ENCODE peak calls at places on chromosomes 7 and 10, in four cellular contexts. E is IMR-90, A is mesendoderm, V is H1. Y is an unnamed sample.

GRCh38 chr7:42156541-42156865 is 80.5 kb downstream of the GLI3 start:
- DNase-seq in E (no peak), A (no peak), V (no peak), Y (no peak)

GRCh38 chr7:93622036-93622714 is 47.7 kb upstream of the CALCR start:
- DNase-seq in E (peak), A (peak), V (no peak), Y (peak)

GRCh38 chr7:45920543-45921380 is at the start of gene IGFBP3:
- DNase-seq in E (peak), A (peak), V (no peak), Y (peak)

GRCh38 chr10:60353519-60354258 is 36.0 kb downstream of the ANK3 start:
- DNase-seq in E (peak), A (peak), V (no peak), Y (no peak)

GRCh38 chr7:47102442-47102841 is 479.5 kb downstream of the TNS3 start:
- DNase-seq in E (no peak), A (no peak), V (no peak), Y (no peak)

GRCh38 chr10:88110355-88110754 is 246.9 kb downstream of the PTEN start:
- DNase-seq in E (peak), A (peak), V (no peak), Y (no peak)

GRCh38 chr7:51075681-51076580 is 240.7 kb downstream of the COBL start:
- DNase-seq in E (no peak), A (no peak), V (no peak), Y (no peak)

GRCh38 chr10:49205206-49205605 is 17.0 kb upstream of the TMEM273 start:
- DNase-seq in E (no peak), A (no peak), V (no peak), Y (no peak)

GRCh38 chr7:138929969-138930368 is 51.2 kb downstream of the KIAA1549 start:
- DNase-seq in E (no peak), A (no peak), V (no peak), Y (no peak)

GRCh38 chr7:148255333-148255732 is 335.2 kb upstream of the C7orf33 start:
- DNase-seq in E (no peak), A (no peak), V (no peak), Y (no peak)

GRCh38 chr10:18097524-18097923 is 42.7 kb upstream of the CACNB2 start:
- DNase-seq in E (peak), A (no peak), V (no peak), Y (no peak)

GRCh38 chr7:49718755-49719154 is 54.7 kb upstream of the VWC2 start:
- DNase-seq in E (no peak), A (no peak), V (no peak), Y (no peak)

GRCh38 chr7:152367170-152367569 is 68.6 kb downstream of the KMT2C start:
- DNase-seq in E (no peak), A (no peak), V (no peak), Y (no peak)

GRCh38 chr7:126657137-126657536 is 595.6 kb downstream of the GRM8 start:
- DNase-seq in E (no peak), A (no peak), V (no peak), Y (no peak)

GRCh38 chr7:102426268-102427031 is 6.9 kb upstream of the ORAI2 start:
- DNase-seq in E (no peak), A (no peak), V (no peak), Y (no peak)

GRCh38 chr10:93081834-93082233 is 8.1 kb downstream of the CYP26A1 start:
- DNase-seq in E (peak), A (no peak), V (no peak), Y (peak)

GRCh38 chr7:74289660-74290589 is 718 bp downstream of the CLIP2 start:
- DNase-seq in E (no peak), A (no peak), V (no peak), Y (no peak)

GRCh38 chr10:132107947-132108877 is 42.5 kb downstream of the JAKMIP3 start:
- DNase-seq in E (no peak), A (no peak), V (no peak), Y (peak)

GRCh38 chr7:964401-965231 is 10.1 kb upstream of the ADAP1 start:
- DNase-seq in E (peak), A (peak), V (no peak), Y (peak)

GRCh38 chr7:11212816-11213215 is 239.1 kb downstream of the PHF14 start:
- DNase-seq in E (peak), A (peak), V (no peak), Y (no peak)

GRCh38 chr7:34083440-34083839 is 178.1 kb downstream of the BMPER start:
- DNase-seq in E (peak), A (no peak), V (no peak), Y (no peak)

GRCh38 chr10:31929986-31930675 is 1.5 kb upstream of the ARHGAP12 start:
- DNase-seq in E (no peak), A (peak), V (no peak), Y (no peak)

GRCh38 chr7:82376739-82377138 is 66.8 kb downstream of the CACNA2D1 start:
- DNase-seq in E (no peak), A (no peak), V (no peak), Y (no peak)

GRCh38 chr7:133365892-133366291 is 113.0 kb downstream of the EXOC4 start:
- DNase-seq in E (peak), A (no peak), V (no peak), Y (no peak)

GRCh38 chr10:5816170-5816569 is 2.9 kb upstream of the GDI2 start:
- DNase-seq in E (no peak), A (no peak), V (no peak), Y (no peak)

GRCh38 chr10:5813091-5813340 is 218 bp downstream of the GDI2 start:
- DNase-seq in E (no peak), A (no peak), V (no peak), Y (no peak)

GRCh38 chr10:5813341-5814109 is at the start of gene GDI2:
- DNase-seq in E (peak), A (peak), V (peak), Y (peak)

GRCh38 chr10:5812283-5813090 is 747 bp downstream of the GDI2 start:
- DNase-seq in E (no peak), A (peak), V (no peak), Y (no peak)

GRCh38 chr10:5814110-5815107 is 1.2 kb upstream of the GDI2 start:
- DNase-seq in E (peak), A (no peak), V (no peak), Y (no peak)
- H2BK120ac ChIP-seq in E (peak), A (no peak), V (no peak), Y (no peak)

DNA sequence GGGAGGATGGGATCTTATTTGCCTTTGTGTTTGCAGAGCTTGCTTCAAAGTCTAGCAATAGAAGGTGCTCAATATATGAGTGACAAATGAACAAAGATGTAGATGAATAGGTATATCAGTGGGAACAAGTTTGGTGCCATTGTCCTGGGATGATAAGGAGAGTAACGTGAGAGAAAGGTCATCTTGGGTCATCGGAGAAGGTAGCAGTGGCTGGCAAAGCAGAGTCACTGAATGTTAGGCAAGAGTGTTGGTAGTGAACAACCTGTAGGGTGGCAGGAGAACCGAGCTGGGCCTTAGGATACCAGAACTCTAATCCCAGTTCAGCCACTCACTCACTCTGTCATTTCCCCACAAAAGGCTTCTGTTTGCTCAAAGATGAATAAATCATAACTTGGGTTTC is 87.2 kb downstream of the CCDC71L start:
- DNase-seq in E (no peak), A (no peak), V (no peak), Y (no peak)
- H2BK15ac ChIP-seq in E (no peak), A (no peak), V (no peak), Y (no peak)

GRCh38 chr7:70739646-70740045 is 392.3 kb upstream of the GALNT17 start:
- DNase-seq in E (no peak), A (no peak), V (no peak), Y (no peak)

GRCh38 chr7:70736715-70737460 is 395.1 kb upstream of the GALNT17 start:
- DNase-seq in E (peak), A (no peak), V (no peak), Y (no peak)

GRCh38 chr7:70735313-70735712 is 396.6 kb upstream of the GALNT17 start:
- DNase-seq in E (no peak), A (no peak), V (no peak), Y (no peak)

GRCh38 chr7:70738486-70738885 is 393.5 kb upstream of the GALNT17 start:
- DNase-seq in E (no peak), A (no peak), V (no peak), Y (no peak)

DNA sequence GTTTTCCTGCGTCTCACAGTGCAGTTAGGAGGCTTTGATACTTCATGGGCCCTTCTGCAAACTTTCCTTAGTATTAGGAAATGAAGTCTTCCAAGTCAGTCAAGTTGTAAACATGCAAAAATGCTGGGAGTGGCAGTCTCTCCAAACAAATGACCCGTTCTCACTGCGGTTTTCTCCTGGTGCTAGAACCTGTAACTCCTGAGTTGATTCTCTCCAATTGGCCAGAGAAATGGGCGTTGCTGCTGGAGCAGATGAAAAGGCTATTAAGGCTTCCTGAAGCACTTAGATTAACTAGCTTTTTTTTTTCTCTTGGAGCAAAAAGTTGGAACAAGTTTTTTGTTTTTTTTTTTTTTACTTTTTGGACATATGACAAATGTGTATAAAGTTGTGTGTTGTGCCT is 393.9 kb upstream of the GALNT17 start:
- DNase-seq in E (peak), A (peak), V (no peak), Y (no peak)
- H4K5ac ChIP-seq in E (no peak), A (no peak), V (no peak), Y (no peak)

GRCh38 chr10:46268076-46268881 is 18.5 kb upstream of the ANTXRL start:
- DNase-seq in E (no peak), A (no peak), V (no peak), Y (no peak)

GRCh38 chr10:46264737-46265368 is 21.9 kb upstream of the ANTXRL start:
- DNase-seq in E (no peak), A (no peak), V (no peak), Y (peak)

GRCh38 chr10:46266506-46266985 is 20.3 kb upstream of the ANTXRL start:
- DNase-seq in E (no peak), A (no peak), V (no peak), Y (peak)

GRCh38 chr10:46265981-46266505 is 20.8 kb upstream of the ANTXRL start:
- DNase-seq in E (no peak), A (no peak), V (no peak), Y (peak)

DNA sequence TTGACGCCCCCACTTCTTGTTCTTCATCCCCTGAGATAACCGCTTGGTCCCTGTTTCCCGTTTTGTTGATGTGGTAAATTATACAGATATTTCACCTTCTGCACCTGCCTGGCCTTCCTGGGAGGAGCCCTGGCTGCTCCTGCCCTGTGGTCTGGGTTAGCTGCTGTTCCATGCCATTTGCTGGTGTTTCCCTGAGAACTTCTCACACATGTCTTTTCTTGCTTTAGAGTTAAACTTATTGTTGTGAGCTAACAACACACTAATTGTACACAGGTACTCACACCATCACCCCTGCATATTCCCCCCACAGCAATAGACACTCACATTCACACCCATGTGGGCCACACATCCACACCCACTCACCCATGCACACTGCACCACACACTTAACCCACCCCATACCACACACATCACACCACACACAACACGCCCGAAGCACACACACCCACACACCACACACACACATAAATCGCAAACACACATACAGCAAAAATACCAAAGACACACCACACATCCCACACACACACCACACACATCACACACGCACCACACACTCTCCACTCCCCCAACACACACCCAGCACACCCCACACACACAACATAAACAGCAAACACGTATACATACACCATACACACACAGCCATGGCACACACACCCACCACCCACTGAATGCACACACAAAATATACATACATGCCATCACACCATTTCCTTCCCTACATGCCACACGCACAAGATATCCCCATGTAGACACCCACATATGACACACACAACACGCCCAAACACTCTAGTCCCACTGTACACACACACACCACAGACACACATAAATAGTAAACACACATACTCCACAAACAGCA is 19.4 kb upstream of the ANTXRL start:
- DNase-seq in E (no peak), A (no peak), V (no peak), Y (no peak)
- H2BK120ac ChIP-seq in E (no peak), A (no peak), V (no peak), Y (no peak)

GRCh38 chr10:11823122-11823988 is at the start of gene PROSER2:
- DNase-seq in E (peak), A (peak), V (no peak), Y (peak)
- H2BK15ac ChIP-seq in E (peak), A (no peak), V (no peak), Y (no peak)

GRCh38 chr7:44604941-44605340 is 1.5 kb upstream of the OGDH start:
- DNase-seq in E (no peak), A (no peak), V (no peak), Y (no peak)

GRCh38 chr7:44599222-44599621 is 7.2 kb upstream of the OGDH start:
- DNase-seq in E (no peak), A (no peak), V (no peak), Y (no peak)

GRCh38 chr7:44602576-44602910 is 3.9 kb upstream of the OGDH start:
- DNase-seq in E (no peak), A (no peak), V (no peak), Y (no peak)

GRCh38 chr7:44606341-44607140 is at the start of gene OGDH:
- DNase-seq in E (peak), A (peak), V (peak), Y (peak)

GRCh38 chr7:44603208-44603607 is 3.2 kb upstream of the OGDH start:
- DNase-seq in E (no peak), A (no peak), V (no peak), Y (no peak)
- H4K5ac ChIP-seq in E (no peak), A (no peak), V (no peak), Y (no peak)